ENCODE peak calls at places on chromosomes 4 and X, in five cellular contexts. One of them, this sample, is unnamed.

GRCh38 chr4:48902266-48902665 is 4.3 kb downstream of the OCIAD2 start:
- DNase-seq in K562: no peak
- DNase-seq in GM12891: no peak
- DNase-seq in HepG2: no peak
- DNase-seq in H1: no peak
- DNase-seq in this sample: no peak

GRCh38 chr4:16129336-16129735 is 45.5 kb upstream of the PROM1 start:
- DNase-seq in HepG2: peak
- DNase-seq in GM12891: no peak
- DNase-seq in H1: no peak
- DNase-seq in K562: no peak
- DNase-seq in this sample: no peak

GRCh38 chrX:1788300-1788911 is 173.5 kb downstream of the ASMT start:
- DNase-seq in GM12891: no peak
- DNase-seq in HepG2: no peak
- DNase-seq in H1: no peak
- DNase-seq in K562: no peak
- DNase-seq in this sample: no peak

GRCh38 chr4:3304831-3305609 is 12.2 kb downstream of the RGS12 start:
- DNase-seq in GM12891: no peak
- DNase-seq in HepG2: no peak
- DNase-seq in H1: no peak
- DNase-seq in K562: no peak
- DNase-seq in this sample: no peak

GRCh38 chrX:9708086-9708485 is 57.6 kb downstream of the GPR143 start:
- DNase-seq in HepG2: no peak
- DNase-seq in K562: no peak
- DNase-seq in GM12891: no peak
- DNase-seq in H1: no peak
- DNase-seq in this sample: no peak

GRCh38 chr4:188611143-188611542 is 471.9 kb downstream of the TRIML1 start:
- DNase-seq in GM12891: no peak
- DNase-seq in H1: no peak
- DNase-seq in K562: no peak
- DNase-seq in HepG2: no peak
- DNase-seq in this sample: no peak

GRCh38 chrX:140525448-140525847 is 20.6 kb upstream of the SOX3 start:
- DNase-seq in HepG2: no peak
- DNase-seq in H1: no peak
- DNase-seq in K562: no peak
- DNase-seq in GM12891: no peak
- DNase-seq in this sample: no peak

GRCh38 chr4:183987529-183987946 is 82.4 kb downstream of the STOX2 start:
- DNase-seq in H1: no peak
- DNase-seq in HepG2: no peak
- DNase-seq in GM12891: no peak
- DNase-seq in K562: no peak
- DNase-seq in this sample: no peak

GRCh38 chr4:83125738-83126141 is 11.2 kb upstream of the PLAC8 start:
- DNase-seq in HepG2: no peak
- DNase-seq in H1: no peak
- DNase-seq in GM12891: no peak
- DNase-seq in K562: no peak
- DNase-seq in this sample: no peak

GRCh38 chrX:122641826-122642225 is 542.3 kb upstream of the GRIA3 start:
- DNase-seq in K562: no peak
- DNase-seq in H1: no peak
- DNase-seq in HepG2: no peak
- DNase-seq in GM12891: no peak
- DNase-seq in this sample: no peak

GRCh38 chr4:2968381-2968780 is 5.0 kb downstream of the GRK4 start:
- DNase-seq in HepG2: no peak
- DNase-seq in GM12891: no peak
- DNase-seq in K562: no peak
- DNase-seq in H1: no peak
- DNase-seq in this sample: no peak

GRCh38 chrX:45850775-45851433 is 650.2 kb upstream of the DIPK2B start:
- DNase-seq in GM12891: no peak
- DNase-seq in K562: no peak
- DNase-seq in H1: no peak
- DNase-seq in HepG2: peak
- DNase-seq in this sample: no peak

GRCh38 chrX:2707334-2707760 is 16.3 kb downstream of the CD99 start:
- DNase-seq in GM12891: peak
- DNase-seq in K562: no peak
- DNase-seq in H1: peak
- DNase-seq in HepG2: peak
- DNase-seq in this sample: peak

GRCh38 chr4:3313556-3314228 is 20.9 kb downstream of the RGS12 start:
- DNase-seq in HepG2: no peak
- DNase-seq in K562: no peak
- DNase-seq in H1: no peak
- DNase-seq in GM12891: no peak
- DNase-seq in this sample: no peak

GRCh38 chr4:176031927-176032326 is 33.7 kb upstream of the WDR17 start:
- DNase-seq in K562: no peak
- DNase-seq in H1: no peak
- DNase-seq in GM12891: no peak
- DNase-seq in HepG2: no peak
- DNase-seq in this sample: no peak

GRCh38 chrX:19544693-19545305 is 29.5 kb upstream of the MAP3K15 start:
- DNase-seq in K562: peak
- DNase-seq in HepG2: peak
- DNase-seq in H1: no peak
- DNase-seq in GM12891: peak
- DNase-seq in this sample: peak

GRCh38 chr4:186827542-186827887 is 103.9 kb upstream of the FAT1 start:
- DNase-seq in H1: no peak
- DNase-seq in K562: no peak
- DNase-seq in GM12891: no peak
- DNase-seq in HepG2: no peak
- DNase-seq in this sample: no peak

GRCh38 chr4:108834787-108835384 is 72.0 kb upstream of the ETNPPL start:
- DNase-seq in H1: no peak
- DNase-seq in GM12891: no peak
- DNase-seq in HepG2: peak
- DNase-seq in K562: peak
- DNase-seq in this sample: no peak

GRCh38 chr4:186724048-186724860 is 598 bp upstream of the FAT1 start:
- DNase-seq in H1: no peak
- DNase-seq in HepG2: no peak
- DNase-seq in GM12891: peak
- DNase-seq in K562: peak
- DNase-seq in this sample: no peak

GRCh38 chr4:73259552-73260140 is 1.0 kb upstream of the ANKRD17 start:
- DNase-seq in HepG2: peak
- DNase-seq in GM12891: no peak
- DNase-seq in K562: peak
- DNase-seq in H1: no peak
- DNase-seq in this sample: no peak

GRCh38 chrX:9807355-9808182 is 21.3 kb downstream of the SHROOM2 start:
- DNase-seq in H1: no peak
- DNase-seq in GM12891: no peak
- DNase-seq in K562: no peak
- DNase-seq in HepG2: no peak
- DNase-seq in this sample: no peak

GRCh38 chr4:103137446-103137827 is 37.8 kb upstream of the BDH2 start:
- DNase-seq in K562: no peak
- DNase-seq in GM12891: no peak
- DNase-seq in H1: no peak
- DNase-seq in HepG2: no peak
- DNase-seq in this sample: no peak

GRCh38 chr4:87420431-87420830 is 1.9 kb upstream of the NUDT9 start:
- DNase-seq in H1: no peak
- DNase-seq in HepG2: no peak
- DNase-seq in K562: no peak
- DNase-seq in GM12891: no peak
- DNase-seq in this sample: no peak

GRCh38 chr4:87425711-87426110 is 3.3 kb downstream of the NUDT9 start:
- DNase-seq in H1: no peak
- DNase-seq in GM12891: no peak
- DNase-seq in K562: no peak
- DNase-seq in HepG2: no peak
- DNase-seq in this sample: no peak

GRCh38 chr4:87423313-87424031 is 1.1 kb downstream of the NUDT9 start:
- DNase-seq in GM12891: no peak
- DNase-seq in HepG2: no peak
- DNase-seq in H1: no peak
- DNase-seq in K562: no peak
- DNase-seq in this sample: no peak

GRCh38 chr4:87419578-87420249 is 2.7 kb upstream of the NUDT9 start:
- DNase-seq in H1: no peak
- DNase-seq in GM12891: no peak
- DNase-seq in K562: no peak
- DNase-seq in HepG2: peak
- DNase-seq in this sample: no peak

DNA sequence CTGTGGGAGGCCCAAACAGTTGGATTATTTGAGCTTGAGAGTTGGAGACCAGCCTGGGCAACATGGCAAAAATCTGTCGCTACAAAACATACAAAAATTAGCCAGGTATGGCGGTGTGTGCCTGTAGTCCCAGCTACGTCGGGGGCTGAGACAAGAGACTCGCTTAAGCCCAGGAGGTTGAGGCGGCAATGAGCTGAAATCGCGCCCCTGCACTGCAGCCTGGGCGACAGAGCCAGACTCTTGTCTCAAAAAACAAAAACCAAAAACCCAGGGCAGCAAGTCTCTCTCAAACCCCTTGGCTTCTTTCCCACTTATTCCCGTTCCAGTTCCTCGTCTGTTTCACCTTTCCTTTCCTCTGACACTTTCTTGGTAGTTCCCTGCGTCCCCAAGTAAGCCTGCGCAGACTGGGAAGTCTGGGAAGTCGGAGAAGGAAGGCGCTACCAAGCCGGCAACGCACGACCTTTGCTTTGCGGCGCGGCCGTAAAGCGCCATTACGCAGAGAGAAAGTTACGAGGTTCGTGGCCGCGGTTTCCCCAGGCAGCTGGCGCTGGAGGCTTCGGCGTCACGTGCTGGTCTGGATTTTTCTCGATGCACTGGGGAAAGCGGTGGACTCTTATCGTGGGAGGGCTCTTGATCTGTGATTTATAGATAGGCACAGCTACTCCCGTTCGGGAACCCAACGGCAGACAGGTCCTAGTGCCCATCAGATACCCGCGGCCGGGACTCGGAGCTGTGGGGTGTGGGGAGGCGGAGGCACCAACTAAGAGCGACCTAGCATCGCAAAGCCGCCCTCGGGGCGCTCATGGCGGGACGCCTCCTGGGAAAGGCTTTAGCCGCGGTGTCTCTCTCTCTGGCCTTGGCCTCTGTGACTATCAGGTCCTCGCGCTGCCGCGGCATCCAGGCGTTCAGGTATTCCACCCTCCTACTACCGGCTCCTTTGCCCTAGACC is at the start of gene NUDT9:
- DNase-seq in H1: peak
- DNase-seq in GM12891: peak
- DNase-seq in K562: peak
- DNase-seq in HepG2: peak
- DNase-seq in this sample: peak
- TF ChIP-seq POLR2A in H1: peak
- TF ChIP-seq POLR2A in GM12891: peak
- TF ChIP-seq POLR2A in K562: peak
- TF ChIP-seq POLR2A in HepG2: peak
- TF ChIP-seq POLR2A in this sample: peak

GRCh38 chr4:155468282-155468681 is 91.5 kb upstream of the MAP9 start:
- DNase-seq in K562: no peak
- DNase-seq in H1: no peak
- DNase-seq in HepG2: no peak
- DNase-seq in GM12891: no peak
- DNase-seq in this sample: no peak
- TF ChIP-seq TAF1 in K562: no peak
- TF ChIP-seq TAF1 in H1: no peak
- TF ChIP-seq TAF1 in HepG2: no peak
- TF ChIP-seq TAF1 in GM12891: no peak
- TF ChIP-seq TAF1 in this sample: no peak

DNA sequence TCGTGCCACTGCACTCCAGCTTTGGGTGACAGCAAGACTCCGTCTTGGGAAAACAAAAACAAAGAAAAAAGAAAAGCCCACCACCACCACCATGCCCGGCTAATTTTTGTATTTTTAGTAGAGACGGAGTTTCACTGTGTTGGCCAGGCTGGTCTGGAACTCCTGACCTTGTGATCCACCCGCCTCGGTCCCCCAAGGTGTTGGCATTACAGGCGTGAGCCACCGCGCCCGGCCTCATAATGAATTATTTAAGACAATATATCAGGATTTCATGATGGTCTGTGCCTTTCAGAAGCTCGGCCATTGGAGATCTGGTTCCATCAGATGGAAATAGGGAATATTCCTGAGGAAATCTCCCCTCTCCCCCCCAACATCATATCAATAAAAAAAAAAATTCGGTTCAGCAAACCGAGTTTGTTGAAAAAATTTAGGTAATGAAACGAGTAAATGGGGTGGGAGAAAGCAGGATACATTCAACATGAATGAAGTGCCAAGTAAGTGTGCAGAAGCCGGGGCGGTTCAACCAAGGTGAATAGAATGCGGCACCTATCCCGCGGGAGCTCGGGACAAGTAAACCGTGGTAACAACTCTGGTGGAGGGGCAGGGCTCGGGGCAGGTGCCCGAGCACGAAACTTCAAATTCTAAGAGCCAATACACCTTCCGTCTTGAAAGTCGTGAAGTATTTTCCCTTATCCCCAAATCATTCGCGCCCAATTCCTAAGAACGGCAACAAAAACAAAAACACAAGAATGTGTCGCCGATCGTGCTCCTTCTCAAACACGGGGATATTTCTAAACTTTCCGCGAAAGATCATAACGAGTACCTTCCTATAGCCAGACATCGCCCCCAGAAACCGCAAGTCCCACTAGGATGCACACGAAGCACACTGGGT is 773 bp upstream of the TXLNG start:
- DNase-seq in H1: no peak
- DNase-seq in GM12891: no peak
- DNase-seq in K562: no peak
- DNase-seq in HepG2: no peak
- DNase-seq in this sample: no peak
- TF ChIP-seq POLR2A in H1: no peak
- TF ChIP-seq POLR2A in GM12891: no peak
- TF ChIP-seq POLR2A in K562: peak
- TF ChIP-seq POLR2A in HepG2: no peak
- TF ChIP-seq POLR2A in this sample: no peak

DNA sequence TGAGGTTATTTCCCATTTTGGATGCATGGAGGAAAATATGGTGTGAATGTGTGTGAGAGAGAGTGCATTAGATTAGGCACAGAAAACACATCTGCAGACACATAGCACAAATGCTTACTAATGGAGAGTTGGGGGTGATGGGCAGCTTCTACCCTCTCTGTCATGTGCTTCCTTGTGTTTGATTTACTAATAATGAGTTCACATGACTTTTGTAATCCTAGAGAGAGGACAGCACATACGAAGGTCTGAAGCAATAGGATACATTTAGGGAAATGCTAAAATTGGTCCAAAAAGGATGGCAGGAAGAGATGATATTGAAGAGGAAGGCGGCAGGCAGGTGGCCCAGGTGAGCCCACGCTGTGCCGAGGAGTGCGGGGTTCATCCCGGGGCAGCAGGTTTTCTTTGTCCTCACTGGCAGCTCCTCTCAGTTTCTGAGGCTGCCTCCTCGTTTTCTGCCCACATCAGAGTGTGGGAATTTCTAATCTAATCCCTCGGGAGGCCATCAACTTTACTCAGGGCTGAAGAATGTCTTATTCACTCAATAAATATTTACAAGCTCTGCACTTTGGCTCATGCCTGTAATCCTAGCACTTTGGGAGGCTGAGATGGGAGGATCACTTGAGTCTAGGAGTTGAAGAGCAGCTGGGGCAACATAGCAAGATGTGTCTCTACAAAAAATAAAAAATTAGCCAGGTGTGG is 15.9 kb upstream of the MAP9 start:
- DNase-seq in HepG2: peak
- DNase-seq in GM12891: no peak
- DNase-seq in K562: no peak
- DNase-seq in H1: no peak
- DNase-seq in this sample: no peak
- TF ChIP-seq TAF1 in HepG2: no peak
- TF ChIP-seq TAF1 in GM12891: no peak
- TF ChIP-seq TAF1 in K562: no peak
- TF ChIP-seq TAF1 in H1: no peak
- TF ChIP-seq TAF1 in this sample: no peak